ENCODE peak calls at places on chromosomes 1 and 21, in six cellular contexts. J is NCI-H146, I is breast epithelium, M is Panc1, Y is DMS153, Z is A549. D is an unnamed sample.

GRCh38 chr1:193634470-193634869 is 448.1 kb upstream of the B3GALT2 start:
- DNase-seq in J (no peak), I (no peak), M (no peak), Y (no peak), Z (no peak), D (no peak)

GRCh38 chr1:70211536-70211935 is 6.2 kb upstream of the LRRC40 start:
- DNase-seq in J (no peak), I (no peak), M (no peak), Y (no peak), Z (no peak), D (no peak)

GRCh38 chr1:222546091-222546490 is 1.8 kb downstream of the HHIPL2 start:
- DNase-seq in J (no peak), I (no peak), M (no peak), Y (no peak), Z (no peak), D (no peak)

GRCh38 chr1:193614817-193615216 is 428.4 kb upstream of the B3GALT2 start:
- DNase-seq in J (no peak), I (no peak), M (no peak), Y (peak; percentile 4), Z (peak; percentile 78), D (no peak)

GRCh38 chr1:16162163-16162822 is 6.4 kb upstream of the EPHA2 start:
- DNase-seq in J (no peak), I (no peak), M (no peak), Y (no peak), Z (no peak), D (no peak)

GRCh38 chr1:79726911-79727310 is 720.4 kb upstream of the ADGRL4 start:
- DNase-seq in J (no peak), I (no peak), M (no peak), Y (no peak), Z (no peak), D (no peak)

GRCh38 chr1:27970401-27970800 is 10.6 kb downstream of the XKR8 start:
- DNase-seq in J (no peak), I (no peak), M (no peak), Y (no peak), Z (no peak), D (no peak)

GRCh38 chr1:81799939-81800740 is 594 bp upstream of the ADGRL2 start:
- DNase-seq in J (peak; percentile 50), I (no peak), M (no peak), Y (peak; percentile 13), Z (peak; percentile 55), D (peak; percentile 65)

GRCh38 chr1:234371414-234371813 is 1.8 kb upstream of the COA6 start:
- DNase-seq in J (no peak), I (no peak), M (no peak), Y (no peak), Z (peak; percentile 55), D (no peak)

GRCh38 chr1:24724345-24725208 is 20.7 kb upstream of the CLIC4 start:
- DNase-seq in J (peak; percentile 92), I (no peak), M (no peak), Y (peak; percentile 51), Z (peak; percentile 85), D (peak; percentile 70)

GRCh38 chr1:166695115-166695514 is 144.2 kb upstream of the POGK start:
- DNase-seq in J (peak; percentile 1), I (no peak), M (no peak), Y (peak; percentile 16), Z (no peak), D (no peak)

GRCh38 chr1:59223213-59223612 is 73.7 kb upstream of the FGGY start:
- DNase-seq in J (no peak), I (no peak), M (no peak), Y (no peak), Z (no peak), D (no peak)

GRCh38 chr1:231612393-231613089 is 14.0 kb upstream of the DISC1 start:
- DNase-seq in J (no peak), I (no peak), M (no peak), Y (no peak), Z (no peak), D (no peak)

GRCh38 chr1:2290171-2290578 is 62.1 kb downstream of the SKI start:
- DNase-seq in J (no peak), I (no peak), M (no peak), Y (no peak), Z (no peak), D (no peak)

GRCh38 chr1:152189657-152190442 is 30.8 kb upstream of the RPTN start:
- DNase-seq in J (peak; percentile 36), I (no peak), M (peak; percentile 67), Y (peak; percentile 44), Z (peak; percentile 83), D (peak; percentile 60)

GRCh38 chr1:218760601-218761570 is 412.8 kb upstream of the LYPLAL1 start:
- DNase-seq in J (no peak), I (no peak), M (no peak), Y (no peak), Z (no peak), D (no peak)

GRCh38 chr1:221315330-221315729 is 426.6 kb downstream of the DUSP10 start:
- DNase-seq in J (no peak), I (no peak), M (no peak), Y (no peak), Z (no peak), D (no peak)

GRCh38 chr1:246566808-246567154 is 525 bp downstream of the CNST start:
- DNase-seq in J (no peak), I (no peak), M (no peak), Y (no peak), Z (no peak), D (no peak)

GRCh38 chr1:68313736-68314594 is 81.6 kb upstream of the WLS start:
- DNase-seq in J (peak; percentile 90), I (no peak), M (no peak), Y (peak; percentile 63), Z (no peak), D (no peak)

GRCh38 chr1:174884001-174884400 is 115.7 kb upstream of the CACYBP start:
- DNase-seq in J (no peak), I (no peak), M (no peak), Y (no peak), Z (no peak), D (no peak)

GRCh38 chr21:20882462-20883415 is 115.5 kb upstream of the NCAM2 start:
- DNase-seq in J (peak; percentile 50), I (no peak), M (peak; percentile 8), Y (peak; percentile 43), Z (peak; percentile 3), D (peak; percentile 26)

GRCh38 chr1:236282159-236282716 is 480 bp upstream of the ERO1B start:
- DNase-seq in J (peak; percentile 75), I (no peak), M (no peak), Y (no peak), Z (no peak), D (no peak)

GRCh38 chr1:234875953-234876814 is 252.5 kb downstream of the TOMM20 start:
- DNase-seq in J (peak; percentile 69), I (no peak), M (no peak), Y (no peak), Z (peak; percentile 75), D (no peak)

GRCh38 chr1:177811461-177811860 is 158.4 kb downstream of the SEC16B start:
- DNase-seq in J (no peak), I (no peak), M (no peak), Y (no peak), Z (no peak), D (no peak)

GRCh38 chr1:63914241-63914640 is 140.4 kb downstream of the ROR1 start:
- DNase-seq in J (no peak), I (no peak), M (no peak), Y (no peak), Z (no peak), D (no peak)

GRCh38 chr1:11397151-11397902 is 81.6 kb upstream of the DISP3 start:
- DNase-seq in J (no peak), I (no peak), M (no peak), Y (no peak), Z (no peak), D (no peak)

GRCh38 chr21:42525228-42525604 is 11.6 kb downstream of the SLC37A1 start:
- DNase-seq in J (no peak), I (no peak), M (no peak), Y (no peak), Z (no peak), D (no peak)

GRCh38 chr1:31869473-31869872 is 53.7 kb upstream of the SPOCD1 start:
- DNase-seq in J (no peak), I (no peak), M (no peak), Y (no peak), Z (no peak), D (no peak)

GRCh38 chr1:222811671-222812070 is 3.2 kb upstream of the DISP1 start:
- DNase-seq in J (no peak), I (no peak), M (no peak), Y (no peak), Z (no peak), D (no peak)

GRCh38 chr21:23507501-23507900 is 2099.8 kb downstream of the MRPL39 start:
- DNase-seq in J (no peak), I (no peak), M (no peak), Y (no peak), Z (no peak), D (no peak)

GRCh38 chr1:210373878-210374599 is 45.3 kb downstream of the HHAT start:
- DNase-seq in J (peak; percentile 13), I (peak; percentile 68), M (peak; percentile 86), Y (peak; percentile 60), Z (peak; percentile 97), D (peak; percentile 90)

GRCh38 chr1:51313268-51313852 is 17.0 kb downstream of the TTC39A start:
- DNase-seq in J (no peak), I (no peak), M (no peak), Y (no peak), Z (peak; percentile 44), D (peak; percentile 31)

GRCh38 chr1:2861988-2862430 is 60.5 kb upstream of the TTC34 start:
- DNase-seq in J (no peak), I (no peak), M (no peak), Y (no peak), Z (no peak), D (no peak)

GRCh38 chr1:183837062-183837461 is 32.1 kb downstream of the RGL1 start:
- DNase-seq in J (peak; percentile 81), I (no peak), M (no peak), Y (peak; percentile 22), Z (no peak), D (peak; percentile 79)

GRCh38 chr1:148379170-148379500 is 104.0 kb downstream of the PPIAL4G start:
- DNase-seq in J (no peak), I (no peak), M (no peak), Y (no peak), Z (no peak), D (no peak)

D was measured in HEK293T.